ENCODE peak calls at places on chromosomes 7 and 10, in six cellular contexts. F is upper lobe of right lung, E is A549, K is right lobe of liver, W is neuronal stem cell, Z is lower leg skin. R is an unnamed sample.

GRCh38 chr7:4084271-4084670 is 597.8 kb upstream of the FOXK1 start:
- DNase-seq in F (no peak), E (no peak), W (no peak), K (no peak), Z (peak; percentile 71), R (no peak)

GRCh38 chr10:73529089-73529832 is 33.4 kb upstream of the PPP3CB start:
- DNase-seq in W (peak; percentile 83), E (peak; percentile 58), Z (no peak), K (peak; percentile 51), F (no peak), R (no peak)

GRCh38 chr7:52257890-52258289 is 777.5 kb upstream of the POM121L12 start:
- DNase-seq in K (no peak), E (no peak), F (no peak), W (no peak), Z (no peak), R (no peak)

GRCh38 chr7:137221467-137221866 is 122.1 kb downstream of the PTN start:
- DNase-seq in F (no peak), E (no peak), Z (no peak), K (no peak), W (no peak), R (no peak)

GRCh38 chr7:102834999-102835398 is 77.8 kb upstream of the LRRC17 start:
- DNase-seq in W (no peak), K (no peak), F (no peak), E (peak; percentile 36), Z (no peak), R (no peak)

GRCh38 chr7:82904871-82905270 is 257.8 kb downstream of the PCLO start:
- DNase-seq in Z (no peak), F (no peak), W (no peak), K (no peak), E (no peak), R (no peak)

GRCh38 chr7:139496528-139496927 is 13.1 kb upstream of the KLRG2 start:
- DNase-seq in Z (no peak), F (no peak), E (no peak), W (no peak), K (no peak), R (no peak)

GRCh38 chr7:41886257-41886905 is 183.5 kb upstream of the INHBA start:
- DNase-seq in E (no peak), F (no peak), W (no peak), Z (no peak), K (no peak), R (no peak)

GRCh38 chr7:46744957-46745699 is 824.1 kb upstream of the IGFBP3 start:
- DNase-seq in Z (no peak), F (no peak), W (no peak), E (no peak), K (no peak), R (no peak)

GRCh38 chr7:74043523-74043951 is 15.6 kb downstream of the ELN start:
- DNase-seq in F (no peak), Z (no peak), W (no peak), E (no peak), K (no peak), R (no peak)

GRCh38 chr7:37671871-37672270 is 11.7 kb upstream of the GPR141 start:
- DNase-seq in Z (no peak), E (no peak), F (no peak), K (no peak), W (no peak), R (no peak)

GRCh38 chr7:35993663-35994622 is 159.1 kb upstream of the EEPD1 start:
- DNase-seq in E (no peak), Z (no peak), F (no peak), K (no peak), W (peak; percentile 17), R (no peak)

GRCh38 chr10:69651362-69651761 is 21.3 kb downstream of the FAM241B start:
- DNase-seq in F (no peak), E (no peak), W (no peak), Z (no peak), K (no peak), R (no peak)

GRCh38 chr10:6716521-6716920 is 136.4 kb upstream of the PRKCQ start:
- DNase-seq in K (no peak), E (no peak), W (no peak), F (no peak), Z (no peak), R (no peak)

GRCh38 chr10:5895804-5896203 is 5.8 kb downstream of the FBH1 start:
- DNase-seq in W (no peak), K (no peak), E (no peak), Z (no peak), F (no peak), R (no peak)

GRCh38 chr10:89390875-89391576 is 1.4 kb upstream of the IFIT1 start:
- DNase-seq in E (no peak), Z (no peak), K (no peak), W (no peak), F (no peak), R (no peak)

GRCh38 chr7:156612930-156613329 is 27.6 kb upstream of the RNF32 start:
- DNase-seq in F (no peak), W (no peak), E (no peak), Z (no peak), K (no peak), R (no peak)

GRCh38 chr7:105800442-105800841 is 76.0 kb downstream of the ATXN7L1 start:
- DNase-seq in W (no peak), Z (peak; percentile 20), F (no peak), K (no peak), E (no peak), R (no peak)

GRCh38 chr7:70630647-70631457 is 501.1 kb upstream of the GALNT17 start:
- DNase-seq in Z (no peak), W (no peak), K (no peak), E (no peak), F (no peak), R (no peak)

GRCh38 chr7:28858206-28858605 is 99.9 kb downstream of the TRIL start:
- DNase-seq in F (no peak), E (no peak), W (no peak), Z (no peak), K (no peak), R (no peak)

GRCh38 chr7:75879771-75880184 is 944 bp downstream of the RHBDD2 start:
- DNase-seq in W (no peak), Z (no peak), K (no peak), E (no peak), F (no peak), R (no peak)

GRCh38 chr10:69826789-69827532 is 25.3 kb downstream of the COL13A1 start:
- DNase-seq in W (no peak), E (no peak), F (no peak), K (no peak), Z (no peak), R (no peak)

GRCh38 chr10:56785292-56785691 is 424.2 kb upstream of the ZWINT start:
- DNase-seq in E (no peak), F (no peak), K (no peak), W (no peak), Z (no peak), R (no peak)

GRCh38 chr10:28532223-28532508 is 752 bp upstream of the WAC start:
- DNase-seq in K (peak; percentile 72), F (no peak), Z (no peak), W (no peak), E (peak; percentile 21), R (no peak)

GRCh38 chr7:2028733-2029132 is 204.0 kb downstream of the MAD1L1 start:
- DNase-seq in W (no peak), E (no peak), K (no peak), Z (peak; percentile 8), F (peak; percentile 16), R (no peak)

DNA sequence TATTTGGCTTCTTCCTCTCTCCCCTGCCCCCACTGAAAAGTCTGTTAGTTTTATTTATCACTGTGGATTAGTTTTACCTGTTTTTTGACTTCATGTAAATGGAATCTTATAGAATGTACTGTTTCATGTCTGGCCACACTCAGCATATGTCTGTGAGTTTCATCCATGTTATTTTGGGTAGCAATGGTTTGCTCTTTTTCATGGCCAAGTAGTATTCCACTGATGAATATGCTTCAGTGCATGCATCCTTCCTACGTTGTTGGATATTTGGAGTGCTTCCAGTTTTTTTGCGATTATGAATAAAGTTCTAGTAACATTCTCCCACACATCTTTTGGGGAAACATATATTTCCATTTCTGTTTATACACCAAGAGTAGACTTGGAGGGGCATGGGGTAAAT is 19.1 kb downstream of the TCF7L2 start:
- DNase-seq in K (no peak), E (no peak), Z (no peak), W (no peak), F (no peak), R (no peak)
- H3K4me3 ChIP-seq in K (no peak overlapping the region), E (no peak overlapping the region), Z (no peak overlapping the region), W (no peak overlapping the region), F (no peak overlapping the region), R (no peak overlapping the region)

DNA sequence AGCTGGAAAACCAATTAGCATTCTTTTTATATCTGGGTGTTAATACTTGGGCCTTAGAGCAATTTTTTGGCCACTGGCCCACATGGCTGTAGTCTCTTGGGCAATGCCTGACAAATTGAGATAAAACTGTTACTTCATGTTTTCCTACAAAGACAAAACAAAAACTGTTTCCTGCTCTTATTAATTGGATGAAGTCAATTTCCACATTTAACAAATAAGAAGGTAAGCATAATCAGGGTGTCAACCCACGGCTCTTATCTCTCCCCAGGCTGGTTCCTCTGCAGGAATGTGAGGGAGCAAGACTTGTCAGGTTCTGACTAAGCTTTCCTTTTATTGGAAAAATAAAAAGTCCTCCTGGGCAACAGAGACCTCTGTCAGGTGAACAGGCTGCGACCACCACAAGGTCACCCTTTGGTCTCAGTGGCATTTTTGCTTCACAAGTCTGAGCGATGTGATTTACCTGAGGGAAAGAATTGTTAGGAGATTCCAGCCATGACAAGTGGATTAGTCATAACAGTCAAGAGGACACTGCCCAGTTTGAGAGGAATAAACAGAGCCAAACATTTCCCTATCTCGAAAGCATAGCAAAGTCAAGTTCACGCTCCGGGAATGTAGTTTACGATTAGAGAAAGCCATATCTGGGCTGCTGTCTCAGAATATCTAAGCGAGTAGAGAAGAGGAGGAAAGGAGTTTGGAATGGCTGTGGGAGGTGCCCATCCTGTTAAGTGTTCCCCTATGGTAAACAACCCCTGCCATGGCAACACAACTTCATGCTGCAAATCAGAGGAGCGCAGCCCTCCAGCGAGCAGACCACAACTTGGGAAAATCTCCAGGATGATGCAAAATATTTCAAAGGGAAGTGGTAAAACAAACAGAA is 144.4 kb downstream of the TES start:
- DNase-seq in F (peak; percentile 62), K (peak; percentile 69), W (no peak), Z (peak; percentile 90), E (peak; percentile 75), R (peak; percentile 91)
- H3K4me3 ChIP-seq in F (peak overlapping the region; percentile 14), K (no peak overlapping the region), W (no peak overlapping the region), Z (no peak overlapping the region), E (peak overlapping the region; percentile 30), R (peak overlapping the region; percentile 55)

DNA sequence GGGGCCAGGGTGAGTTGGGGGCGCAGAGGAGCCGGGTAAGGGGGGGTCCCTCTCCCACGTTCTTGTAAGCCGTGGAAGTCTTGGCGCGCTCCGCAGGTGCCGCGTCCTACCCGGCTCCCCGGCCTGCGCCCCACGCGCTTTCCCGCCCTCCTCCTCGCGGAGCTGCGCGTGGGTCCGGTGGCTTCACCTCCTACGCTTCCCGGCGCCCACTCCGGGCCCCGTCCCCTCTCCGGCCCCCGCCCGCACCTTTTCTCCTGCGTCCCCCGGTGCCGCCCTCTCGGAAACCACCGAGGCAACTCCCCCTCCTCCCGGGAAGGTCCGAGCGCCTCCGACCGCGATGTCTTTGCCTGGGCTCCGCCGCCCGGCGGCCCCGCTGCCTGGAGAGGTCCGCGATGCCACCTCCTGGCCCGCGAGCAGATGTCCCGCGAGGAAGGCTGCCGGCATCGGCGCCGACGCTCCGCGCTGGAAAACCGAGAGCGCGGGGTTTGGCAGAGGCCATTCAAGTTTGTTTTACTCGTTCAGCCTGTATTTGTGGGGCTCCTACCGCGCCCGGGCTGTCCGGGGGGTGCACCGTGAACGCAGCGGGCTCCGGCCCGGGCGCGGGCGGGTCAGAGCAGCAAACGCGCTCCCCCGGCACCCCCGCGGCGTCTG is 2.4 kb upstream of the NKX6-2 start:
- DNase-seq in F (no peak), K (no peak), W (no peak), E (peak; percentile 40), Z (no peak), R (no peak)
- H3K4me3 ChIP-seq in F (no peak overlapping the region), K (no peak overlapping the region), W (no peak overlapping the region), E (peak overlapping the region; percentile 35), Z (no peak overlapping the region), R (no peak overlapping the region)

GRCh38 chr10:79173582-79174262 is 105.0 kb downstream of the ZMIZ1 start:
- DNase-seq in K (no peak), Z (no peak), F (no peak), W (no peak), E (no peak), R (no peak)
- H3K4me3 ChIP-seq in K (no peak overlapping the region), Z (no peak overlapping the region), F (no peak overlapping the region), W (no peak overlapping the region), E (no peak overlapping the region), R (no peak overlapping the region)

R was measured in coronary artery.